ENCODE peak calls at places on chromosomes 12 and 14, in eight cellular contexts. G, N, I, E, Q, A, O and Y are unnamed samples. For H3K27me3, the result is how much of the 10 kb centered on the place peaks cover.

GRCh38 chr14:50631408-50631821 is 36.7 kb downstream of the SAV1 start:
- DNase-seq in G (no peak), N (no peak), I (no peak), E (no peak), Q (no peak), A (no peak), O (no peak), Y (no peak)

GRCh38 chr12:115210533-115211252 is 526.7 kb upstream of the TBX3 start:
- DNase-seq in G (no peak), N (no peak), I (no peak), E (no peak), Q (no peak), A (no peak), O (no peak), Y (no peak)

GRCh38 chr14:60331201-60332045 is 82.4 kb downstream of the PPM1A start:
- DNase-seq in G (peak), N (peak), I (no peak), E (peak), Q (peak), A (peak), O (peak), Y (peak)

GRCh38 chr12:122374707-122375106 is 47.8 kb downstream of the CLIP1 start:
- DNase-seq in G (no peak), N (no peak), I (no peak), E (no peak), Q (no peak), A (no peak), O (no peak), Y (no peak)

GRCh38 chr14:102185360-102185759 is 45.7 kb downstream of the WDR20 start:
- DNase-seq in G (no peak), N (no peak), I (no peak), E (no peak), Q (no peak), A (no peak), O (no peak), Y (no peak)

GRCh38 chr14:99407416-99407815 is 73.2 kb downstream of the SETD3 start:
- DNase-seq in G (no peak), N (no peak), I (no peak), E (no peak), Q (no peak), A (no peak), O (no peak), Y (no peak)

GRCh38 chr14:74599201-74599809 is 12.7 kb downstream of the LTBP2 start:
- DNase-seq in G (no peak), N (no peak), I (no peak), E (no peak), Q (no peak), A (no peak), O (no peak), Y (no peak)

GRCh38 chr12:118044075-118044474 is 16.9 kb downstream of the WSB2 start:
- DNase-seq in G (no peak), N (no peak), I (no peak), E (no peak), Q (no peak), A (no peak), O (no peak), Y (no peak)

GRCh38 chr12:76562158-76562557 is 2.6 kb upstream of the OSBPL8 start:
- DNase-seq in G (no peak), N (no peak), I (no peak), E (no peak), Q (no peak), A (no peak), O (no peak), Y (no peak)

GRCh38 chr12:7265251-7265650 is 38.6 kb upstream of the ACSM4 start:
- DNase-seq in G (peak), N (no peak), I (no peak), E (no peak), Q (no peak), A (no peak), O (no peak), Y (no peak)

GRCh38 chr12:47079365-47079893 is at the start of gene PCED1B:
- DNase-seq in G (no peak), N (peak), I (no peak), E (peak), Q (peak), A (peak), O (no peak), Y (peak)

GRCh38 chr12:27277846-27278260 is 33.8 kb downstream of the STK38L start:
- DNase-seq in G (peak), N (no peak), I (peak), E (peak), Q (peak), A (no peak), O (no peak), Y (peak)

GRCh38 chr12:106078358-106079025 is 60.3 kb downstream of the NUAK1 start:
- DNase-seq in G (no peak), N (no peak), I (no peak), E (peak), Q (no peak), A (no peak), O (no peak), Y (no peak)

GRCh38 chr12:114777052-114777451 is 93.1 kb upstream of the TBX3 start:
- DNase-seq in G (peak), N (no peak), I (no peak), E (no peak), Q (no peak), A (no peak), O (no peak), Y (no peak)

GRCh38 chr12:118842753-118843335 is 138.5 kb upstream of the SRRM4 start:
- DNase-seq in G (no peak), N (no peak), I (no peak), E (no peak), Q (no peak), A (no peak), O (no peak), Y (no peak)

GRCh38 chr14:104048758-104049496 is 36.6 kb upstream of the ASPG start:
- DNase-seq in G (peak), N (no peak), I (no peak), E (peak), Q (no peak), A (no peak), O (no peak), Y (no peak)

GRCh38 chr14:95407342-95407741 is 87.6 kb upstream of the CLMN start:
- DNase-seq in G (no peak), N (no peak), I (no peak), E (no peak), Q (no peak), A (no peak), O (no peak), Y (no peak)

GRCh38 chr14:24427537-24428508 is 1.6 kb downstream of the CBLN3 start:
- DNase-seq in G (no peak), N (no peak), I (no peak), E (no peak), Q (no peak), A (no peak), O (no peak), Y (no peak)

GRCh38 chr12:56071648-56072047 is 8.3 kb upstream of the ERBB3 start:
- DNase-seq in G (peak), N (no peak), I (peak), E (peak), Q (no peak), A (no peak), O (no peak), Y (no peak)

GRCh38 chr12:29234965-29235364 is 85.9 kb downstream of the FAR2 start:
- DNase-seq in G (peak), N (no peak), I (no peak), E (no peak), Q (no peak), A (no peak), O (no peak), Y (no peak)

GRCh38 chr14:51386411-51386810 is 146.4 kb downstream of the TMX1 start:
- DNase-seq in G (no peak), N (no peak), I (no peak), E (no peak), Q (no peak), A (no peak), O (no peak), Y (no peak)

GRCh38 chr12:104957388-104958008 is 592 bp downstream of the SLC41A2 start:
- DNase-seq in G (no peak), N (peak), I (no peak), E (no peak), Q (peak), A (no peak), O (no peak), Y (no peak)

GRCh38 chr14:62718629-62719028 is 326.6 kb downstream of the KCNH5 start:
- DNase-seq in G (no peak), N (no peak), I (no peak), E (no peak), Q (no peak), A (no peak), O (no peak), Y (no peak)

GRCh38 chr12:24909667-24910066 is 39.2 kb downstream of the BCAT1 start:
- DNase-seq in G (peak), N (no peak), I (peak), E (peak), Q (no peak), A (no peak), O (no peak), Y (no peak)

GRCh38 chr12:67747869-67748760 is 99.6 kb downstream of the DYRK2 start:
- DNase-seq in G (peak), N (no peak), I (no peak), E (no peak), Q (no peak), A (no peak), O (no peak), Y (no peak)

GRCh38 chr12:30985814-30986452 is 59.4 kb downstream of the TSPAN11 start:
- DNase-seq in G (no peak), N (no peak), I (no peak), E (peak), Q (peak), A (no peak), O (no peak), Y (peak)

GRCh38 chr14:49991491-49991890 is 98.6 kb downstream of the ARF6 start:
- DNase-seq in G (no peak), N (no peak), I (no peak), E (no peak), Q (no peak), A (no peak), O (no peak), Y (no peak)

GRCh38 chr12:100229876-100230275 is 29.3 kb downstream of the ACTR6 start:
- DNase-seq in G (peak), N (no peak), I (no peak), E (no peak), Q (no peak), A (no peak), O (peak), Y (no peak)

GRCh38 chr12:11623382-11623781 is 26.1 kb upstream of the ETV6 start:
- DNase-seq in G (no peak), N (no peak), I (no peak), E (no peak), Q (no peak), A (no peak), O (peak), Y (no peak)

GRCh38 chr14:36467332-36467731 is 52.7 kb downstream of the NKX2-1 start:
- DNase-seq in G (no peak), N (no peak), I (no peak), E (no peak), Q (no peak), A (no peak), O (no peak), Y (no peak)

GRCh38 chr12:103495158-103495782 is 498 bp downstream of the C12orf42 start:
- DNase-seq in G (no peak), N (peak), I (no peak), E (no peak), Q (peak), A (peak), O (no peak), Y (peak)

GRCh38 chr14:94536836-94537235 is 24.4 kb upstream of the SERPINA4 start:
- DNase-seq in G (no peak), N (no peak), I (no peak), E (peak), Q (no peak), A (no peak), O (no peak), Y (no peak)

GRCh38 chr12:26080911-26081310 is 43.9 kb downstream of the BHLHE41 start:
- DNase-seq in G (no peak), N (no peak), I (no peak), E (no peak), Q (no peak), A (no peak), O (peak), Y (no peak)

GRCh38 chr14:60721331-60722162 is 2.6 kb downstream of the SIX4 start:
- DNase-seq in G (peak), N (peak), I (no peak), E (peak), Q (no peak), A (peak), O (no peak), Y (peak)

GRCh38 chr14:62428429-62429203 is 616.6 kb downstream of the KCNH5 start:
- DNase-seq in G (peak), N (no peak), I (no peak), E (peak), Q (no peak), A (no peak), O (no peak), Y (no peak)

GRCh38 chr12:114779203-114779602 is 95.2 kb upstream of the TBX3 start:
- DNase-seq in G (no peak), N (no peak), I (no peak), E (no peak), Q (no peak), A (no peak), O (no peak), Y (no peak)

GRCh38 chr12:101777476-101777875 is 38.2 kb upstream of the SYCP3 start:
- DNase-seq in G (no peak), N (no peak), I (no peak), E (no peak), Q (peak), A (no peak), O (no peak), Y (no peak)

GRCh38 chr14:36524220-36524837 is 4.3 kb upstream of the NKX2-1 start:
- DNase-seq in G (no peak), N (no peak), I (no peak), E (no peak), Q (no peak), A (no peak), O (no peak), Y (no peak)

GRCh38 chr14:61531741-61532505 is 163.4 kb upstream of the HIF1A start:
- DNase-seq in G (no peak), N (no peak), I (no peak), E (no peak), Q (no peak), A (no peak), O (no peak), Y (no peak)

GRCh38 chr14:67962215-67962644 is 142.7 kb downstream of the RAD51B start:
- DNase-seq in G (no peak), N (no peak), I (no peak), E (no peak), Q (no peak), A (no peak), O (no peak), Y (peak)

DNA sequence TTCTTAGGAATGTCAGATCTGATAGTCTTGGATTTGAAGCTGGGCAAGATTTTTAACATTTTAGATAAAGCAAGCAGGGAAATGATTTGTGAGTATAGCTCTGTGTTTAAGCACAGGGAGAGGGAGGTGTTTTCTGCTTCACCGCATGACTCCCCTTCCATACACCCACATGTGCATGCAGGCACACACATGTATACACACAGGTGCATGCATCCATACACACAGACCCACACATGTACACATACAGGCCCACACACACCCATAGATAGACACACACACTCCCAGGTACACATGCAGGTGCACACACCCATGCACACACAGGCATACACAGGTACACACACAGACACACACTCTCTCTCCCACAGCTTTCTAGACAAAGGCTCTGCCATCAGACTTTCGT is 1135.6 kb downstream of the BCL11B start:
- DNase-seq in G (no peak), N (peak), I (no peak), E (no peak), Q (no peak), A (no peak), O (no peak), Y (no peak)
- H3K27me3 ChIP-seq in G (under half), N (under half), I (under half), E (under half), Q (under half), A (under half), O (under half), Y (under half)

GRCh38 chr14:100893760-100894159 is 9.8 kb downstream of the RTL1 start:
- DNase-seq in G (no peak), N (peak), I (no peak), E (no peak), Q (no peak), A (no peak), O (no peak), Y (no peak)
- H3K27me3 ChIP-seq in G (under half), N (under half), I (under half), E (under half), Q (under half), A (under half), O (under half), Y (under half)

DNA sequence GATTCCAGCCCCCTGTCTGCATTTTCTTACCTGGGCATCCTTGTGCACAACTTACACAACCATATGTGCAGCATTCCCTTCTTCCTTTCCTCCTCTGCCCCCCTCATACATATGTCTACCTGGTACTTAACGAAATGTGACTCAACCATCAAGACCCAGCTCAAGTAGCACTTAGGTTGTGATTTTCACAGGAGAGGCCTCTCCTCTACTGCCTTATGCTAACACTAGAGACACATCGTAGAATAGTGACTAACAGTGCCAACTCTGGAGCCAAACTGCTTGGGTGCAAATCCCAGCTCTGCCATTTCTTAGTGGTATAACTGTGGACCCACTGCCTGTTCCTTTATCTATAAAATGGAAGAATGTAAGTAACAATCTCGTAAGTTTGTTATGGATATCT is 24.1 kb upstream of the PLEKHA5 start:
- DNase-seq in G (no peak), N (no peak), I (no peak), E (no peak), Q (no peak), A (no peak), O (no peak), Y (no peak)
- H3K27me3 ChIP-seq in G (under half), N (under half), I (under half), E (under half), Q (under half), A (under half), O (under half), Y (under half)

GRCh38 chr12:57224278-57224972 is 5.1 kb upstream of the SHMT2 start:
- DNase-seq in G (no peak), N (no peak), I (no peak), E (no peak), Q (no peak), A (no peak), O (no peak), Y (no peak)
- H3K27me3 ChIP-seq in G (under half), N (half or more), I (under half), E (under half), Q (half or more), A (half or more), O (half or more), Y (under half)

GRCh38 chr14:32939254-32940065 is 781 bp downstream of the NPAS3 start:
- DNase-seq in G (no peak), N (no peak), I (no peak), E (peak), Q (no peak), A (no peak), O (no peak), Y (no peak)
- H3K27me3 ChIP-seq in G (half or more), N (under half), I (under half), E (under half), Q (under half), A (under half), O (under half), Y (under half)

GRCh38 chr12:65123435-65124063 is 2.4 kb upstream of the WIF1 start:
- DNase-seq in G (no peak), N (no peak), I (no peak), E (no peak), Q (peak), A (peak), O (peak), Y (peak)
- H3K27me3 ChIP-seq in G (half or more), N (under half), I (under half), E (half or more), Q (under half), A (under half), O (under half), Y (under half)

DNA sequence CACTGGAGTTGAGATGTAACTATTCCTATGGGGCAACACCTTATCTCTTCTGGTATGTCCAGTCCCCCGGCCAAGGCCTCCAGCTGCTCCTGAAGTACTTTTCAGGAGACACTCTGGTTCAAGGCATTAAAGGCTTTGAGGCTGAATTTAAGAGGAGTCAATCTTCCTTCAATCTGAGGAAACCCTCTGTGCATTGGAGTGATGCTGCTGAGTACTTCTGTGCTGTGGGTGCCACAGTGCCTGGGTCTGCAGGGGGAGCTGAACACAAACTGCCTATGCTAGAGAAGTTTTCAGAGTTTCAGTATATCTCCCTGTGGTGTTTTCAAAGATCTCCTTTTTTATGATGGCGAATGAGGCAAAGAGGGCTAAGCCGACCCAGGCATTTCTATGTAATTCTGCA is 179.2 kb upstream of the OR4E1 start:
- DNase-seq in G (no peak), N (no peak), I (no peak), E (no peak), Q (no peak), A (no peak), O (no peak), Y (no peak)
- H3K27me3 ChIP-seq in G (under half), N (under half), I (under half), E (under half), Q (under half), A (under half), O (under half), Y (under half)

DNA sequence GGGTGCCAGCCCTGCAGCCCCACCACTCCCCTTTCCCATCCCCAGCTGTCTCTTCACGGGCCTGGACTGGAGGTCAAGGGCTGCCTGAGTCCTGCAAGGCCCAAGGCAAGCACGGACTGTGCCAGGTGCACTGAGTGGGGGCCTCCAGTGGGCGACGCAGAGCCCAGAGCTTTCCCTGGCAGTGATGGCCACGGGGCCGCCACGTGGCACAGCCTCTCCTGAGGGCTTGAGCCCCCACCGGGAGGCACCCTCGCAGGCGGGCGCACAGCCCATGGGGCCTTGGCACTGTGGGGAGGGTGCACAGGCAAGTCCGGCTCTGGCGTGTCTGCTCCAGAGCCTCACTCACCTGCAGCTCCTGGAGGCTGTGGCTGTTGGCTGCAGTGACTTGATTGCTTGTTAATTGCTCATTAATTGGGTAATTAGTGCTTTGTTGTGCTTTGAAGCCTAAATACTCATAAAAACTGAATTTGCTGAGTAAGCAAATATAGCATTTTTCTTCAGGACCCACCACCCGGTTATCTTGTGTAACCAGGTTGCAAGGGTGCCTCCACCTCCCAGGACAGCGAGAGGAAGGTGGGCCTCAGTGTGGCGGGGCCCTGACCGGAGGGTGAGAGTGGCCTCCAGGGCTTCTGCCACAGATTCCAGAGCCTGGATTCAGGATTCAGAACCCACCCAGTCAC is 48.5 kb downstream of the FBRSL1 start:
- DNase-seq in G (no peak), N (no peak), I (no peak), E (no peak), Q (no peak), A (no peak), O (no peak), Y (no peak)
- H3K27me3 ChIP-seq in G (under half), N (under half), I (under half), E (under half), Q (under half), A (under half), O (under half), Y (under half)

GRCh38 chr12:115518-115917 is 49.0 kb downstream of the IQSEC3 start:
- DNase-seq in G (no peak), N (no peak), I (no peak), E (no peak), Q (no peak), A (no peak), O (no peak), Y (no peak)
- H3K27me3 ChIP-seq in G (under half), N (under half), I (under half), E (under half), Q (under half), A (under half), O (under half), Y (under half)

GRCh38 chr12:52246720-52247621 is 13.9 kb downstream of the KRT7 start:
- DNase-seq in G (no peak), N (no peak), I (no peak), E (no peak), Q (no peak), A (no peak), O (no peak), Y (no peak)
- H3K27me3 ChIP-seq in G (under half), N (under half), I (under half), E (under half), Q (under half), A (under half), O (under half), Y (under half)